ENCODE peak calls at places on chromosomes 12 and 14, in eight cellular contexts. One of them, this sample, is unnamed.
A peak's percentile ranks its signal among the peaks of the same experiment; 100 is the strongest.

GRCh38 chr12:111758120-111758561 is 8.6 kb upstream of the ALDH2 start:
- DNase-seq in body of pancreas: peak; percentile 87
- DNase-seq in CD8-positive, alpha-beta memory T cell: no peak
- DNase-seq in pancreas: peak; percentile 79
- DNase-seq in right atrium auricular region: peak; percentile 72
- DNase-seq in tibial nerve: no peak
- DNase-seq in lung: peak; percentile 47
- DNase-seq in SK-N-SH: no peak
- DNase-seq in this sample: no peak

GRCh38 chr14:89417469-89418225 is 614 bp upstream of the FOXN3 start:
- DNase-seq in right atrium auricular region: peak; percentile 73
- DNase-seq in CD8-positive, alpha-beta memory T cell: peak; percentile 63
- DNase-seq in SK-N-SH: peak; percentile 61
- DNase-seq in pancreas: peak; percentile 75
- DNase-seq in tibial nerve: peak; percentile 59
- DNase-seq in lung: peak; percentile 63
- DNase-seq in body of pancreas: peak; percentile 66
- DNase-seq in this sample: peak; percentile 73

GRCh38 chr12:52022841-52023181 is 16.1 kb downstream of the TAMALIN start:
- DNase-seq in CD8-positive, alpha-beta memory T cell: no peak
- DNase-seq in SK-N-SH: peak; percentile 74
- DNase-seq in body of pancreas: peak; percentile 57
- DNase-seq in tibial nerve: no peak
- DNase-seq in right atrium auricular region: no peak
- DNase-seq in pancreas: no peak
- DNase-seq in lung: no peak
- DNase-seq in this sample: no peak

GRCh38 chr14:53509227-53509822 is 356.2 kb upstream of the DDHD1 start:
- DNase-seq in SK-N-SH: no peak
- DNase-seq in CD8-positive, alpha-beta memory T cell: no peak
- DNase-seq in right atrium auricular region: peak; percentile 72
- DNase-seq in tibial nerve: peak; percentile 67
- DNase-seq in lung: no peak
- DNase-seq in body of pancreas: peak; percentile 18
- DNase-seq in pancreas: no peak
- DNase-seq in this sample: no peak

GRCh38 chr14:72544615-72545387 is 349.1 kb downstream of the DPF3 start:
- DNase-seq in pancreas: no peak
- DNase-seq in SK-N-SH: no peak
- DNase-seq in right atrium auricular region: no peak
- DNase-seq in CD8-positive, alpha-beta memory T cell: no peak
- DNase-seq in lung: no peak
- DNase-seq in tibial nerve: no peak
- DNase-seq in body of pancreas: no peak
- DNase-seq in this sample: no peak

GRCh38 chr12:13345722-13346121 is 149.2 kb downstream of the EMP1 start:
- DNase-seq in body of pancreas: no peak
- DNase-seq in lung: no peak
- DNase-seq in pancreas: no peak
- DNase-seq in CD8-positive, alpha-beta memory T cell: no peak
- DNase-seq in SK-N-SH: no peak
- DNase-seq in right atrium auricular region: no peak
- DNase-seq in tibial nerve: no peak
- DNase-seq in this sample: no peak

GRCh38 chr14:89298056-89298834 is 118.8 kb downstream of the FOXN3 start:
- DNase-seq in pancreas: no peak
- DNase-seq in tibial nerve: no peak
- DNase-seq in body of pancreas: no peak
- DNase-seq in lung: no peak
- DNase-seq in right atrium auricular region: no peak
- DNase-seq in SK-N-SH: no peak
- DNase-seq in CD8-positive, alpha-beta memory T cell: no peak
- DNase-seq in this sample: no peak

GRCh38 chr12:120748242-120748641 is 22.6 kb downstream of the ACADS start:
- DNase-seq in lung: no peak
- DNase-seq in body of pancreas: no peak
- DNase-seq in tibial nerve: no peak
- DNase-seq in pancreas: no peak
- DNase-seq in SK-N-SH: no peak
- DNase-seq in CD8-positive, alpha-beta memory T cell: no peak
- DNase-seq in right atrium auricular region: no peak
- DNase-seq in this sample: no peak

GRCh38 chr12:55470088-55470830 is at the start of gene OR6C70:
- DNase-seq in pancreas: no peak
- DNase-seq in body of pancreas: no peak
- DNase-seq in CD8-positive, alpha-beta memory T cell: no peak
- DNase-seq in SK-N-SH: no peak
- DNase-seq in tibial nerve: no peak
- DNase-seq in right atrium auricular region: no peak
- DNase-seq in lung: no peak
- DNase-seq in this sample: no peak

GRCh38 chr12:57832966-57833365 is 13.6 kb downstream of the CTDSP2 start:
- DNase-seq in pancreas: no peak
- DNase-seq in right atrium auricular region: no peak
- DNase-seq in lung: no peak
- DNase-seq in tibial nerve: no peak
- DNase-seq in CD8-positive, alpha-beta memory T cell: no peak
- DNase-seq in SK-N-SH: no peak
- DNase-seq in body of pancreas: no peak
- DNase-seq in this sample: no peak

GRCh38 chr12:118015306-118015705 is 1.2 kb upstream of the RFC5 start:
- DNase-seq in CD8-positive, alpha-beta memory T cell: no peak
- DNase-seq in SK-N-SH: no peak
- DNase-seq in lung: no peak
- DNase-seq in body of pancreas: no peak
- DNase-seq in right atrium auricular region: no peak
- DNase-seq in tibial nerve: no peak
- DNase-seq in pancreas: no peak
- DNase-seq in this sample: no peak

GRCh38 chr12:48868446-48868845 is 2.8 kb upstream of the RND1 start:
- DNase-seq in body of pancreas: no peak
- DNase-seq in tibial nerve: no peak
- DNase-seq in SK-N-SH: no peak
- DNase-seq in CD8-positive, alpha-beta memory T cell: no peak
- DNase-seq in right atrium auricular region: no peak
- DNase-seq in lung: no peak
- DNase-seq in pancreas: no peak
- DNase-seq in this sample: no peak

GRCh38 chr12:72610854-72611358 is 338.7 kb downstream of the TRHDE start:
- DNase-seq in CD8-positive, alpha-beta memory T cell: no peak
- DNase-seq in right atrium auricular region: no peak
- DNase-seq in body of pancreas: no peak
- DNase-seq in tibial nerve: no peak
- DNase-seq in pancreas: no peak
- DNase-seq in SK-N-SH: no peak
- DNase-seq in lung: no peak
- DNase-seq in this sample: no peak

GRCh38 chr12:78863482-78864427 is 819 bp upstream of the SYT1 start:
- DNase-seq in SK-N-SH: peak; percentile 75
- DNase-seq in pancreas: peak; percentile 75
- DNase-seq in lung: peak; percentile 33
- DNase-seq in CD8-positive, alpha-beta memory T cell: no peak
- DNase-seq in tibial nerve: peak; percentile 15
- DNase-seq in right atrium auricular region: no peak
- DNase-seq in body of pancreas: peak; percentile 60
- DNase-seq in this sample: peak; percentile 52

GRCh38 chr12:88693837-88694445 is 113.7 kb upstream of the KITLG start:
- DNase-seq in body of pancreas: no peak
- DNase-seq in right atrium auricular region: no peak
- DNase-seq in tibial nerve: no peak
- DNase-seq in SK-N-SH: no peak
- DNase-seq in lung: no peak
- DNase-seq in CD8-positive, alpha-beta memory T cell: no peak
- DNase-seq in pancreas: no peak
- DNase-seq in this sample: no peak

GRCh38 chr14:74634964-74635363 is 22.9 kb upstream of the LTBP2 start:
- DNase-seq in right atrium auricular region: no peak
- DNase-seq in pancreas: no peak
- DNase-seq in SK-N-SH: no peak
- DNase-seq in CD8-positive, alpha-beta memory T cell: no peak
- DNase-seq in tibial nerve: no peak
- DNase-seq in lung: no peak
- DNase-seq in body of pancreas: no peak
- DNase-seq in this sample: no peak

GRCh38 chr14:74635831-74636230 is 23.8 kb upstream of the LTBP2 start:
- DNase-seq in lung: no peak
- DNase-seq in right atrium auricular region: no peak
- DNase-seq in pancreas: no peak
- DNase-seq in SK-N-SH: no peak
- DNase-seq in body of pancreas: no peak
- DNase-seq in CD8-positive, alpha-beta memory T cell: no peak
- DNase-seq in tibial nerve: no peak
- DNase-seq in this sample: no peak

GRCh38 chr14:74636424-74637183 is 24.6 kb upstream of the LTBP2 start:
- DNase-seq in lung: no peak
- DNase-seq in tibial nerve: no peak
- DNase-seq in CD8-positive, alpha-beta memory T cell: no peak
- DNase-seq in pancreas: no peak
- DNase-seq in SK-N-SH: no peak
- DNase-seq in body of pancreas: no peak
- DNase-seq in right atrium auricular region: no peak
- DNase-seq in this sample: no peak

GRCh38 chr14:74637184-74637562 is 25.1 kb upstream of the LTBP2 start:
- DNase-seq in tibial nerve: no peak
- DNase-seq in lung: no peak
- DNase-seq in SK-N-SH: no peak
- DNase-seq in pancreas: no peak
- DNase-seq in body of pancreas: no peak
- DNase-seq in right atrium auricular region: no peak
- DNase-seq in CD8-positive, alpha-beta memory T cell: no peak
- DNase-seq in this sample: no peak

GRCh38 chr14:74634481-74634880 is 22.4 kb upstream of the LTBP2 start:
- DNase-seq in CD8-positive, alpha-beta memory T cell: no peak
- DNase-seq in body of pancreas: no peak
- DNase-seq in right atrium auricular region: no peak
- DNase-seq in tibial nerve: no peak
- DNase-seq in lung: no peak
- DNase-seq in pancreas: no peak
- DNase-seq in SK-N-SH: no peak
- DNase-seq in this sample: no peak
- H3K27ac ChIP-seq in CD8-positive, alpha-beta memory T cell: no peak overlapping the region
- H3K27ac ChIP-seq in body of pancreas: no peak overlapping the region
- H3K27ac ChIP-seq in right atrium auricular region: no peak overlapping the region
- H3K27ac ChIP-seq in tibial nerve: no peak overlapping the region
- H3K27ac ChIP-seq in lung: no peak overlapping the region
- H3K27ac ChIP-seq in pancreas: no peak overlapping the region
- H3K27ac ChIP-seq in SK-N-SH: no peak overlapping the region
- H3K27ac ChIP-seq in this sample: no peak overlapping the region

GRCh38 chr12:11652351-11653040 is 3.0 kb downstream of the ETV6 start:
- DNase-seq in pancreas: no peak
- DNase-seq in right atrium auricular region: peak; percentile 73
- DNase-seq in SK-N-SH: no peak
- DNase-seq in CD8-positive, alpha-beta memory T cell: no peak
- DNase-seq in body of pancreas: peak; percentile 27
- DNase-seq in tibial nerve: peak; percentile 40
- DNase-seq in lung: no peak
- DNase-seq in this sample: no peak
- H3K27ac ChIP-seq in pancreas: no peak overlapping the region
- H3K27ac ChIP-seq in right atrium auricular region: peak overlapping the region; percentile 95
- H3K27ac ChIP-seq in SK-N-SH: peak overlapping the region; percentile 100
- H3K27ac ChIP-seq in CD8-positive, alpha-beta memory T cell: peak overlapping the region; percentile 6
- H3K27ac ChIP-seq in body of pancreas: peak overlapping the region; percentile 46
- H3K27ac ChIP-seq in tibial nerve: peak overlapping the region; percentile 94
- H3K27ac ChIP-seq in lung: peak overlapping the region; percentile 85
- H3K27ac ChIP-seq in this sample: peak overlapping the region; percentile 32

GRCh38 chr14:99009875-99010274 is 262.1 kb downstream of the BCL11B start:
- DNase-seq in right atrium auricular region: no peak
- DNase-seq in tibial nerve: no peak
- DNase-seq in CD8-positive, alpha-beta memory T cell: peak; percentile 31
- DNase-seq in lung: no peak
- DNase-seq in pancreas: no peak
- DNase-seq in body of pancreas: no peak
- DNase-seq in SK-N-SH: no peak
- DNase-seq in this sample: no peak
- H3K27ac ChIP-seq in right atrium auricular region: no peak overlapping the region
- H3K27ac ChIP-seq in tibial nerve: no peak overlapping the region
- H3K27ac ChIP-seq in CD8-positive, alpha-beta memory T cell: no peak overlapping the region
- H3K27ac ChIP-seq in lung: no peak overlapping the region
- H3K27ac ChIP-seq in pancreas: no peak overlapping the region
- H3K27ac ChIP-seq in body of pancreas: no peak overlapping the region
- H3K27ac ChIP-seq in SK-N-SH: no peak overlapping the region
- H3K27ac ChIP-seq in this sample: no peak overlapping the region

GRCh38 chr12:122860052-122860853 is 25.0 kb downstream of the HIP1R start:
- DNase-seq in SK-N-SH: peak; percentile 89
- DNase-seq in lung: peak; percentile 89
- DNase-seq in right atrium auricular region: peak; percentile 88
- DNase-seq in tibial nerve: peak; percentile 84
- DNase-seq in pancreas: peak; percentile 96
- DNase-seq in CD8-positive, alpha-beta memory T cell: peak; percentile 68
- DNase-seq in body of pancreas: peak; percentile 88
- DNase-seq in this sample: peak; percentile 80

GRCh38 chr12:122861586-122861970 is 26.3 kb downstream of the HIP1R start:
- DNase-seq in body of pancreas: peak; percentile 4
- DNase-seq in pancreas: peak; percentile 54
- DNase-seq in lung: no peak
- DNase-seq in tibial nerve: no peak
- DNase-seq in SK-N-SH: peak; percentile 32
- DNase-seq in right atrium auricular region: no peak
- DNase-seq in CD8-positive, alpha-beta memory T cell: no peak
- DNase-seq in this sample: no peak

GRCh38 chr12:122862110-122862634 is 26.9 kb downstream of the HIP1R start:
- DNase-seq in pancreas: peak; percentile 53
- DNase-seq in SK-N-SH: peak; percentile 27
- DNase-seq in tibial nerve: no peak
- DNase-seq in body of pancreas: peak; percentile 6
- DNase-seq in right atrium auricular region: no peak
- DNase-seq in CD8-positive, alpha-beta memory T cell: no peak
- DNase-seq in lung: no peak
- DNase-seq in this sample: no peak

GRCh38 chr12:122859303-122860051 is 24.2 kb downstream of the HIP1R start:
- DNase-seq in tibial nerve: no peak
- DNase-seq in body of pancreas: no peak
- DNase-seq in SK-N-SH: peak; percentile 38
- DNase-seq in right atrium auricular region: no peak
- DNase-seq in lung: no peak
- DNase-seq in CD8-positive, alpha-beta memory T cell: no peak
- DNase-seq in pancreas: peak; percentile 58
- DNase-seq in this sample: no peak

DNA sequence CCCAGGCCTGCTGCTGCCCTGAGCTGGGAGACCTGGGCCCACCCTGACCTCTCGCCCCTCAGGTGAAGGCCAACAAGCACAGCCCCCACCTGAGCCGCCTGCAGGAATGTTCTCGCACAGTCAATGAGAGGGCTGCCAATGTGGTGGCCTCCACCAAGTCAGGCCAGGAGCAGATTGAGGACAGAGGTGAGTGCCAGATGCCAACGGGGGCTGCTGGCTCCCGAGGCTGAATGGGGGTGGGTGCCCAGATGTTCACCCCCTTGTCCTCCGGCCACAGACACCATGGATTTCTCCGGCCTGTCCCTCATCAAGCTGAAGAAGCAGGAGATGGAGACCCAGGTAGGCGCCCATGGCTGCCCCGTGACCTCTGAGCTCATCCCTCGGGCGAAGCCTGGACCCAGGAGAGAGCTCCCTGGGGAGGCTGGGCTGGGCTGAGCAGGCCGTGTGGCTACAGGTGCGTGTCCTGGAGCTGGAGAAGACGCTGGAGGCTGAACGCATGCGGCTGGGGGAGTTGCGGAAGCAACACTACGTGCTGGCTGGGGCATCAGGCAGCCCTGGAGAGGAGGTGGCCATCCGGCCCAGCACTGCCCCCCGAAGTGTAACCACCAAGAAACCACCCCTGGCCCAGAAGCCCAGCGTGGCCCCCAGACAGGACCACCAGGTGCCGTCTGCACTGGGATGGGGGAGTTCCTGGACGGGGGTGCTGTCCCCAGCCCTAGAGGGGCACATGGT is 25.8 kb downstream of the HIP1R start:
- DNase-seq in SK-N-SH: peak; percentile 33
- DNase-seq in CD8-positive, alpha-beta memory T cell: no peak
- DNase-seq in body of pancreas: peak; percentile 11
- DNase-seq in tibial nerve: no peak
- DNase-seq in right atrium auricular region: no peak
- DNase-seq in pancreas: peak; percentile 59
- DNase-seq in lung: no peak
- DNase-seq in this sample: no peak
- H3K27ac ChIP-seq in SK-N-SH: no peak overlapping the region
- H3K27ac ChIP-seq in CD8-positive, alpha-beta memory T cell: no peak overlapping the region
- H3K27ac ChIP-seq in body of pancreas: peak overlapping the region; percentile 75
- H3K27ac ChIP-seq in tibial nerve: peak overlapping the region; percentile 75
- H3K27ac ChIP-seq in right atrium auricular region: peak overlapping the region; percentile 62
- H3K27ac ChIP-seq in pancreas: peak overlapping the region; percentile 31
- H3K27ac ChIP-seq in lung: peak overlapping the region; percentile 17
- H3K27ac ChIP-seq in this sample: peak overlapping the region; percentile 70